ENCODE peak calls at places on chromosomes 4 and X, in six cellular contexts. Y is SW480, X is Kasumi-1, S is pulmonary artery endothelial cell, V is GM03348, C is foreskin keratinocyte. A is an unnamed sample.
A peak's percentile ranks its signal among the peaks of the same experiment; 100 is the strongest.

GRCh38 chr4:15303052-15303641 is 124.7 kb upstream of the C1QTNF7 start:
- DNase-seq in Y (peak; percentile 2), X (no peak), S (no peak), V (peak; percentile 63), C (peak; percentile 50), A (no peak)

GRCh38 chr4:113831469-113831868 is 69.9 kb upstream of the CAMK2D start:
- DNase-seq in Y (no peak), X (no peak), S (no peak), V (no peak), C (no peak), A (no peak)

GRCh38 chr4:165560941-165561340 is 182.1 kb downstream of the CPE start:
- DNase-seq in Y (no peak), X (no peak), S (no peak), V (no peak), C (no peak), A (peak; percentile 5)

GRCh38 chrX:65926095-65927019 is 113.5 kb downstream of the VSIG4 start:
- DNase-seq in Y (peak; percentile 4), X (peak; percentile 72), S (no peak), V (no peak), C (no peak), A (no peak)

GRCh38 chr4:7828011-7828720 is 111.5 kb downstream of the AFAP1 start:
- DNase-seq in Y (peak; percentile 47), X (peak; percentile 99), S (peak; percentile 98), V (peak; percentile 88), C (peak; percentile 87), A (peak; percentile 100)

GRCh38 chr4:6815029-6815836 is 32.7 kb downstream of the KIAA0232 start:
- DNase-seq in Y (no peak), X (no peak), S (no peak), V (no peak), C (no peak), A (no peak)

GRCh38 chr4:32768664-32769389 is 2048.7 kb downstream of the PCDH7 start:
- DNase-seq in Y (no peak), X (no peak), S (no peak), V (no peak), C (no peak), A (no peak)

GRCh38 chr4:84971319-84971932 is 4.9 kb upstream of the WDFY3 start:
- DNase-seq in Y (peak; percentile 46), X (peak; percentile 90), S (no peak), V (peak; percentile 71), C (no peak), A (peak; percentile 72)

GRCh38 chr4:118790544-118790943 is 45.4 kb downstream of the SEC24D start:
- DNase-seq in Y (no peak), X (no peak), S (no peak), V (no peak), C (no peak), A (peak; percentile 77)

GRCh38 chr4:13733817-13734216 is 106.3 kb upstream of the BOD1L1 start:
- DNase-seq in Y (no peak), X (no peak), S (peak; percentile 1), V (no peak), C (peak; percentile 27), A (peak; percentile 76)

GRCh38 chr4:7815562-7815961 is 124.1 kb downstream of the AFAP1 start:
- DNase-seq in Y (no peak), X (no peak), S (no peak), V (peak; percentile 64), C (no peak), A (peak; percentile 89)

A was measured in lung microvascular endothelial cell.